ENCODE peak calls at places on chromosomes 13 and 19, in eight cellular contexts. One of them, this sample, is unnamed.

GRCh38 chr19:13366529-13367143 is 139.6 kb downstream of the CACNA1A start:
- DNase-seq in thoracic aorta: no peak
- DNase-seq in tibial nerve: no peak
- DNase-seq in CD8-positive, alpha-beta memory T cell: no peak
- DNase-seq in aorta: no peak
- DNase-seq in GM23338: peak; percentile 82
- DNase-seq in GM23248: peak; percentile 48
- DNase-seq in body of pancreas: no peak
- DNase-seq in this sample: no peak

GRCh38 chr13:111474136-111475002 is 153.9 kb downstream of the TEX29 start:
- DNase-seq in thoracic aorta: no peak
- DNase-seq in tibial nerve: no peak
- DNase-seq in CD8-positive, alpha-beta memory T cell: no peak
- DNase-seq in aorta: no peak
- DNase-seq in GM23338: peak; percentile 84
- DNase-seq in GM23248: peak; percentile 71
- DNase-seq in body of pancreas: no peak
- DNase-seq in this sample: no peak

GRCh38 chr13:112588490-112589297 is 741 bp upstream of the TUBGCP3 start:
- DNase-seq in thoracic aorta: no peak
- DNase-seq in tibial nerve: no peak
- DNase-seq in CD8-positive, alpha-beta memory T cell: no peak
- DNase-seq in aorta: no peak
- DNase-seq in GM23338: no peak
- DNase-seq in GM23248: no peak
- DNase-seq in body of pancreas: peak; percentile 38
- DNase-seq in this sample: no peak

GRCh38 chr19:38251564-38252051 is 4.6 kb downstream of the PPP1R14A start:
- DNase-seq in thoracic aorta: no peak
- DNase-seq in tibial nerve: peak; percentile 48
- DNase-seq in CD8-positive, alpha-beta memory T cell: no peak
- DNase-seq in aorta: peak; percentile 90
- DNase-seq in GM23338: peak; percentile 56
- DNase-seq in GM23248: peak; percentile 34
- DNase-seq in body of pancreas: no peak
- DNase-seq in this sample: peak; percentile 56

GRCh38 chr13:113832631-113833030 is 31.2 kb downstream of the GAS6 start:
- DNase-seq in thoracic aorta: no peak
- DNase-seq in tibial nerve: no peak
- DNase-seq in CD8-positive, alpha-beta memory T cell: no peak
- DNase-seq in aorta: no peak
- DNase-seq in GM23338: no peak
- DNase-seq in GM23248: no peak
- DNase-seq in body of pancreas: no peak
- DNase-seq in this sample: no peak

GRCh38 chr13:37475966-37476365 is 122.6 kb downstream of the POSTN start:
- DNase-seq in thoracic aorta: no peak
- DNase-seq in tibial nerve: no peak
- DNase-seq in CD8-positive, alpha-beta memory T cell: no peak
- DNase-seq in aorta: no peak
- DNase-seq in GM23338: no peak
- DNase-seq in GM23248: peak; percentile 74
- DNase-seq in body of pancreas: no peak
- DNase-seq in this sample: no peak

GRCh38 chr13:44715287-44716224 is 139.4 kb upstream of the TSC22D1 start:
- DNase-seq in thoracic aorta: no peak
- DNase-seq in tibial nerve: peak; percentile 30
- DNase-seq in CD8-positive, alpha-beta memory T cell: no peak
- DNase-seq in aorta: no peak
- DNase-seq in GM23338: no peak
- DNase-seq in GM23248: peak; percentile 58
- DNase-seq in body of pancreas: no peak
- DNase-seq in this sample: no peak

GRCh38 chr19:6745965-6746364 is 6.5 kb downstream of the TRIP10 start:
- DNase-seq in thoracic aorta: no peak
- DNase-seq in tibial nerve: no peak
- DNase-seq in CD8-positive, alpha-beta memory T cell: no peak
- DNase-seq in aorta: no peak
- DNase-seq in GM23338: no peak
- DNase-seq in GM23248: no peak
- DNase-seq in body of pancreas: no peak
- DNase-seq in this sample: no peak

GRCh38 chr13:106534844-106535551 is 464 bp downstream of the EFNB2 start:
- DNase-seq in thoracic aorta: no peak
- DNase-seq in tibial nerve: no peak
- DNase-seq in CD8-positive, alpha-beta memory T cell: peak; percentile 3
- DNase-seq in aorta: peak; percentile 80
- DNase-seq in GM23338: peak; percentile 35
- DNase-seq in GM23248: peak; percentile 24
- DNase-seq in body of pancreas: peak; percentile 30
- DNase-seq in this sample: peak; percentile 41

GRCh38 chr19:7126132-7126531 is 56.6 kb downstream of the ZNF557 start:
- DNase-seq in thoracic aorta: no peak
- DNase-seq in tibial nerve: no peak
- DNase-seq in CD8-positive, alpha-beta memory T cell: no peak
- DNase-seq in aorta: no peak
- DNase-seq in GM23338: no peak
- DNase-seq in GM23248: no peak
- DNase-seq in body of pancreas: no peak
- DNase-seq in this sample: no peak

GRCh38 chr19:19021115-19021514 is 12.2 kb downstream of the SUGP2 start:
- DNase-seq in thoracic aorta: no peak
- DNase-seq in tibial nerve: no peak
- DNase-seq in CD8-positive, alpha-beta memory T cell: no peak
- DNase-seq in aorta: no peak
- DNase-seq in GM23338: no peak
- DNase-seq in GM23248: peak; percentile 86
- DNase-seq in body of pancreas: no peak
- DNase-seq in this sample: no peak

GRCh38 chr13:91454666-91455065 is 56.2 kb downstream of the GPC5 start:
- DNase-seq in thoracic aorta: no peak
- DNase-seq in tibial nerve: no peak
- DNase-seq in CD8-positive, alpha-beta memory T cell: no peak
- DNase-seq in aorta: no peak
- DNase-seq in GM23338: no peak
- DNase-seq in GM23248: no peak
- DNase-seq in body of pancreas: no peak
- DNase-seq in this sample: no peak

GRCh38 chr13:31835932-31836331 is 96.6 kb downstream of the RXFP2 start:
- DNase-seq in thoracic aorta: no peak
- DNase-seq in tibial nerve: no peak
- DNase-seq in CD8-positive, alpha-beta memory T cell: no peak
- DNase-seq in aorta: no peak
- DNase-seq in GM23338: no peak
- DNase-seq in GM23248: peak; percentile 77
- DNase-seq in body of pancreas: no peak
- DNase-seq in this sample: no peak

GRCh38 chr13:91249370-91249769 is 98.1 kb upstream of the MIR17HG start:
- DNase-seq in thoracic aorta: no peak
- DNase-seq in tibial nerve: no peak
- DNase-seq in CD8-positive, alpha-beta memory T cell: no peak
- DNase-seq in aorta: no peak
- DNase-seq in GM23338: no peak
- DNase-seq in GM23248: no peak
- DNase-seq in body of pancreas: no peak
- DNase-seq in this sample: no peak

GRCh38 chr13:101512650-101513049 is 60.2 kb downstream of the ITGBL1 start:
- DNase-seq in thoracic aorta: no peak
- DNase-seq in tibial nerve: no peak
- DNase-seq in CD8-positive, alpha-beta memory T cell: no peak
- DNase-seq in aorta: no peak
- DNase-seq in GM23338: no peak
- DNase-seq in GM23248: peak; percentile 71
- DNase-seq in body of pancreas: no peak
- DNase-seq in this sample: no peak

GRCh38 chr13:27038323-27038722 is 133.3 kb downstream of the USP12 start:
- DNase-seq in thoracic aorta: no peak
- DNase-seq in tibial nerve: no peak
- DNase-seq in CD8-positive, alpha-beta memory T cell: no peak
- DNase-seq in aorta: no peak
- DNase-seq in GM23338: no peak
- DNase-seq in GM23248: peak; percentile 87
- DNase-seq in body of pancreas: no peak
- DNase-seq in this sample: no peak
- H3K4me1 ChIP-seq in thoracic aorta: peaks cover 3% of the 10 kb centered on the region
- H3K4me1 ChIP-seq in tibial nerve: no peaks in the 10 kb centered on the region
- H3K4me1 ChIP-seq in CD8-positive, alpha-beta memory T cell: no peaks in the 10 kb centered on the region
- H3K4me1 ChIP-seq in aorta: no peaks in the 10 kb centered on the region
- H3K4me1 ChIP-seq in GM23338: peaks cover 27% of the 10 kb centered on the region
- H3K4me1 ChIP-seq in GM23248: peaks cover 38% of the 10 kb centered on the region
- H3K4me1 ChIP-seq in body of pancreas: no peaks in the 10 kb centered on the region
- H3K4me1 ChIP-seq in this sample: peaks cover 3% of the 10 kb centered on the region

DNA sequence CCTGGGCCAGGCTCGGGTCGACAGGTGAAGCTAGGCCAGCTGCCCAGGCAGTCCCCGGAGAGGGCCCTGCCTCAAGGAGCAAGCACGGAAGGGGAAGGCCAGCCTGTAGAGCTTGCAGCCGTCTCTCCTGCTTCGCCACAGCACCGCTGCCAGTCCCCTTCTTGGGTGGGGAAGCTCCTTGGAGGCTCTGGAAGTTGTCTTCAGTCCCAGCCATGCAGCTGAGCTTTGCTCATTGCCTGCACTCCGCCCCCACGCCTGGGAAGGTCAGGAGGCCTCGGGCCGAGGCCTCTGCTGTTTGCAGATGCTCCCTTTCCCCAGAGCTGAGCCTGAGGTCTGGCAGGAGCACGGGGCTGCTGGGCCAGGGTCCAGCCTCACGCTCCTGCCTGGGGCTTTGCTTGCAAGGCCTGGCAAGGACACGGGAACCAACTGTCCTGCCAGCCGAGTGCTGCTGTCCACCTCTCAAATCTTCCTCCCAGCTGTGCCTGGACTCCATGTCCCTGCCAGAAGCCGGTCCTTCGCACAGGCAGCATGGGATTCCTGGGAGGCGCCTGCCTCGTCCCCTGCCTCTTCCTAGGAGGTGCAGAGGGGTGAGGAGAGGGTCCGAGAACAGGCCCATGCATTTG is 13.3 kb downstream of the PLEKHF1 start:
- DNase-seq in thoracic aorta: no peak
- DNase-seq in tibial nerve: peak; percentile 72
- DNase-seq in CD8-positive, alpha-beta memory T cell: no peak
- DNase-seq in aorta: no peak
- DNase-seq in GM23338: no peak
- DNase-seq in GM23248: peak; percentile 20
- DNase-seq in body of pancreas: no peak
- DNase-seq in this sample: no peak
- H3K4me1 ChIP-seq in thoracic aorta: peaks cover 99% of the 10 kb centered on the region
- H3K4me1 ChIP-seq in tibial nerve: no peaks in the 10 kb centered on the region
- H3K4me1 ChIP-seq in CD8-positive, alpha-beta memory T cell: peaks cover 92% of the 10 kb centered on the region
- H3K4me1 ChIP-seq in aorta: peaks cover 4% of the 10 kb centered on the region
- H3K4me1 ChIP-seq in GM23338: no peaks in the 10 kb centered on the region
- H3K4me1 ChIP-seq in GM23248: peaks cover 3% of the 10 kb centered on the region
- H3K4me1 ChIP-seq in body of pancreas: peaks cover 15% of the 10 kb centered on the region
- H3K4me1 ChIP-seq in this sample: peaks cover 9% of the 10 kb centered on the region

DNA sequence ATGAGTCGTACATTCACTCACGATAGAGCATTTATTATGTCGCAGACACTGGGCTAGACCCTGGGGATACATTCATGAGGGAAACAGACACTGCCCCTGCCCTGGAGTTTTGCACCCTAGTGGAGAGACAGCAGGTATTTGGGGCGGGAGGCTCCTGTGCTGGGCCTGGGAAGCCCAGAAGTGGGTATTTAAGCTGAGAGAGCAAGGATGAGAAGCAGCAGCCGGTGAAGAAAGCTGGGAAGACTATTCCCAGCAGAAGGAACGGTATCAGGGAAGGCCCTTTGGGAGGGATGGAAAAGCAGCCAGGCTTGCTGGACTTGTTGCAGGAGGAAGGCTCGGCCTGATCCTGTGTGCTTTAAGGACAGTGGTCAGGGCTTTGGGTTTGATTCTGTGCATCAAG is 54.5 kb downstream of the CDADC1 start:
- DNase-seq in thoracic aorta: no peak
- DNase-seq in tibial nerve: no peak
- DNase-seq in CD8-positive, alpha-beta memory T cell: no peak
- DNase-seq in aorta: no peak
- DNase-seq in GM23338: no peak
- DNase-seq in GM23248: no peak
- DNase-seq in body of pancreas: no peak
- DNase-seq in this sample: no peak
- H3K4me1 ChIP-seq in thoracic aorta: peaks cover 2% of the 10 kb centered on the region
- H3K4me1 ChIP-seq in tibial nerve: peaks cover 3% of the 10 kb centered on the region
- H3K4me1 ChIP-seq in CD8-positive, alpha-beta memory T cell: peaks cover 6% of the 10 kb centered on the region
- H3K4me1 ChIP-seq in aorta: no peaks in the 10 kb centered on the region
- H3K4me1 ChIP-seq in GM23338: no peaks in the 10 kb centered on the region
- H3K4me1 ChIP-seq in GM23248: peaks cover under 1% of the 10 kb centered on the region
- H3K4me1 ChIP-seq in body of pancreas: peaks cover 36% of the 10 kb centered on the region
- H3K4me1 ChIP-seq in this sample: peaks cover 9% of the 10 kb centered on the region

DNA sequence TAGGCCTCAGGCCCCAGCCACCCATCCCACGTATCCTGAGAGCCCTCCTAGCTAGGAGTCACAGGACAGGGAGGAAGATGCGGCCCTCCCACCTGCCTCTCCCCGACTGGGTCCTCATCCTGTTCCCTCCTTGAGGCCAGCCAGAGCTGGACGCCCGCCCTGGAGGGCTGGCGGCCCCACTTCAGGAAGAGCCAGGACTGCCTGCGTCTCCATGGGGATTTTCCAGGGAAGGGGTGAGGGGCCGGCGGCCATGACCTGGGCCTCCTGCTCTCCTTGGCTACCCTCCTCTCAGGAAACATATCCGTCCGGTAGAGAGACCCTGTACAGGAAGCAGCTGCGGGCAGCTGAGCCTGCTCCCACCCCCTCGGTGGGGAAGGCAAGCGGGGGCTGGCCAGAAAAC is 11.3 kb upstream of the PRKD2 start:
- DNase-seq in thoracic aorta: no peak
- DNase-seq in tibial nerve: no peak
- DNase-seq in CD8-positive, alpha-beta memory T cell: no peak
- DNase-seq in aorta: no peak
- DNase-seq in GM23338: no peak
- DNase-seq in GM23248: no peak
- DNase-seq in body of pancreas: no peak
- DNase-seq in this sample: peak; percentile 48
- H3K4me1 ChIP-seq in thoracic aorta: peaks cover 4% of the 10 kb centered on the region
- H3K4me1 ChIP-seq in tibial nerve: no peaks in the 10 kb centered on the region
- H3K4me1 ChIP-seq in CD8-positive, alpha-beta memory T cell: peaks cover 6% of the 10 kb centered on the region
- H3K4me1 ChIP-seq in aorta: no peaks in the 10 kb centered on the region
- H3K4me1 ChIP-seq in GM23338: no peaks in the 10 kb centered on the region
- H3K4me1 ChIP-seq in GM23248: peaks cover 10% of the 10 kb centered on the region
- H3K4me1 ChIP-seq in body of pancreas: no peaks in the 10 kb centered on the region
- H3K4me1 ChIP-seq in this sample: no peaks in the 10 kb centered on the region

This sample was measured in ovary.